ENCODE peak calls at places on chromosomes 4 and X, in six cellular contexts. Z is ovary, F is iris pigment epithelial cell, E is neural crest cell, V is NCI-H1092 treated with DMSO at 0.1 percent for 48 hours, K is WTC11. Y is an unnamed sample.

GRCh38 chrX:120791013-120791643 is 84.5 kb downstream of the CT47B1 start:
- DNase-seq in K (no peak), E (no peak), V (no peak), F (peak; percentile 73), Z (peak; percentile 78), Y (no peak)

GRCh38 chr4:5203925-5204324 is 152.6 kb downstream of the STK32B start:
- DNase-seq in V (no peak), Z (no peak), K (no peak), F (no peak), E (no peak), Y (no peak)

GRCh38 chr4:26130173-26130572 is 190.6 kb upstream of the RBPJ start:
- DNase-seq in K (no peak), V (no peak), Z (no peak), F (no peak), E (no peak), Y (no peak)

GRCh38 chr4:121256887-121257426 is 92.8 kb upstream of the TNIP3 start:
- DNase-seq in V (no peak), F (peak; percentile 52), Z (no peak), E (no peak), K (no peak), Y (no peak)

GRCh38 chr4:6087669-6088068 is 69.4 kb upstream of the C4orf50 start:
- DNase-seq in K (peak; percentile 74), F (peak; percentile 17), V (peak; percentile 78), Z (no peak), E (peak; percentile 50), Y (peak; percentile 74)

GRCh38 chrX:112841114-112841819 is 636 bp upstream of the AMOT start:
- DNase-seq in Z (peak; percentile 87), K (peak; percentile 71), F (peak; percentile 80), V (peak; percentile 92), E (peak; percentile 77), Y (peak; percentile 75)

GRCh38 chr4:41362647-41363383 is 106.1 kb downstream of the UCHL1 start:
- DNase-seq in F (no peak), V (peak; percentile 14), K (peak; percentile 72), E (no peak), Z (no peak), Y (peak; percentile 88)

GRCh38 chr4:16231570-16232252 is 5.4 kb upstream of the TAPT1 start:
- DNase-seq in E (no peak), K (no peak), V (no peak), F (no peak), Z (no peak), Y (no peak)

GRCh38 chr4:76153356-76153755 is 5.2 kb upstream of the NUP54 start:
- DNase-seq in Z (no peak), K (no peak), F (no peak), V (no peak), E (no peak), Y (no peak)

GRCh38 chrX:111086521-111087127 is 9.4 kb upstream of the PAK3 start:
- DNase-seq in V (peak; percentile 11), K (no peak), E (no peak), F (no peak), Z (no peak), Y (peak; percentile 84)

GRCh38 chrX:94752434-94753169 is 1078.6 kb downstream of the FAM133A start:
- DNase-seq in V (no peak), E (no peak), Z (no peak), K (no peak), F (no peak), Y (no peak)

GRCh38 chrX:148134578-148134977 is 153.4 kb downstream of the FMR1NB start:
- DNase-seq in Z (no peak), F (no peak), E (no peak), K (no peak), V (no peak), Y (no peak)

GRCh38 chr4:130530505-130530904 is 1434.6 kb downstream of the C4orf33 start:
- DNase-seq in Z (no peak), V (no peak), E (no peak), K (no peak), F (no peak), Y (no peak)